ENCODE peak calls at places on chromosomes 4 and X, in five cellular contexts. B is esophagus squamous epithelium; S is ovary; W is CD8-positive, alpha-beta memory T cell; T is IMR-90. R is an unnamed sample.

GRCh38 chrX:56343231-56343630 is 111.1 kb downstream of the KLF8 start:
- DNase-seq in B (no peak), S (no peak), W (no peak), T (no peak), R (no peak)

GRCh38 chr4:38145741-38146140 is 185.5 kb downstream of the PTTG2 start:
- DNase-seq in B (no peak), S (no peak), W (no peak), T (peak), R (no peak)

GRCh38 chr4:150268444-150268843 is 190.2 kb downstream of the DCLK2 start:
- DNase-seq in B (no peak), S (no peak), W (no peak), T (peak), R (no peak)

GRCh38 chr4:103046416-103047290 is 27.1 kb upstream of the SLC9B1 start:
- DNase-seq in B (no peak), S (no peak), W (peak), T (peak), R (no peak)

GRCh38 chr4:95694411-95694810 is 145.5 kb upstream of the PDHA2 start:
- DNase-seq in B (no peak), S (no peak), W (no peak), T (no peak), R (no peak)

GRCh38 chrX:45781901-45782553 is 581.4 kb upstream of the DIPK2B start:
- DNase-seq in B (no peak), S (no peak), W (no peak), T (peak), R (no peak)

GRCh38 chr4:151420408-151420807 is 11.4 kb downstream of the FHIP1A start:
- DNase-seq in B (no peak), S (no peak), W (no peak), T (no peak), R (no peak)

GRCh38 chr4:170243662-170244288 is 154.0 kb upstream of the AADAT start:
- DNase-seq in B (no peak), S (no peak), W (no peak), T (no peak), R (no peak)

GRCh38 chr4:3307891-3308575 is 15.2 kb downstream of the RGS12 start:
- DNase-seq in B (no peak), S (peak), W (no peak), T (no peak), R (peak)

GRCh38 chrX:47012131-47012530 is 66.1 kb upstream of the RGN start:
- DNase-seq in B (no peak), S (no peak), W (no peak), T (no peak), R (no peak)

GRCh38 chrX:11757729-11758399 is at the start of gene MSL3:
- DNase-seq in B (no peak), S (peak), W (no peak), T (peak), R (peak)

GRCh38 chr4:4470208-4470607 is 71.6 kb downstream of the STX18 start:
- DNase-seq in B (no peak), S (no peak), W (no peak), T (no peak), R (no peak)

GRCh38 chr4:6222761-6223292 is 22.5 kb upstream of the JAKMIP1 start:
- DNase-seq in B (no peak), S (no peak), W (no peak), T (no peak), R (no peak)

GRCh38 chr4:169098054-169098896 is 88.2 kb upstream of the CBR4 start:
- DNase-seq in B (no peak), S (no peak), W (no peak), T (peak), R (no peak)

GRCh38 chrX:49260221-49260985 is 4.1 kb downstream of the FOXP3 start:
- DNase-seq in B (no peak), S (no peak), W (no peak), T (no peak), R (no peak)

GRCh38 chr4:22987861-22988260 is 295.1 kb downstream of the GBA3 start:
- DNase-seq in B (no peak), S (no peak), W (no peak), T (peak), R (no peak)

GRCh38 chr4:122814426-122814825 is 12.2 kb upstream of the FGF2 start:
- DNase-seq in B (no peak), S (no peak), W (no peak), T (no peak), R (no peak)

GRCh38 chrX:153516055-153516454 is 1.4 kb upstream of the ATP2B3 start:
- DNase-seq in B (no peak), S (no peak), W (no peak), T (peak), R (no peak)

GRCh38 chr4:72858328-72858727 is 211.2 kb downstream of the COX18 start:
- DNase-seq in B (no peak), S (no peak), W (no peak), T (peak), R (no peak)

GRCh38 chr4:165312506-165312905 is 15.0 kb upstream of the MSMO1 start:
- DNase-seq in B (no peak), S (no peak), W (no peak), T (peak), R (no peak)

GRCh38 chrX:40818236-40818635 is 82.9 kb upstream of the MED14 start:
- DNase-seq in B (no peak), S (no peak), W (no peak), T (peak), R (no peak)

GRCh38 chr4:141329174-141329569 is 108.5 kb downstream of the ZNF330 start:
- DNase-seq in B (no peak), S (no peak), W (no peak), T (peak), R (no peak)

GRCh38 chrX:40095588-40096394 is 2.0 kb downstream of the BCOR start:
- DNase-seq in B (no peak), S (peak), W (peak), T (no peak), R (no peak)

GRCh38 chrX:150696264-150696789 is 3.1 kb downstream of the MTMR1 start:
- DNase-seq in B (no peak), S (no peak), W (no peak), T (no peak), R (no peak)

GRCh38 chr4:112284662-112285411 is 867 bp downstream of the TIFA start:
- DNase-seq in B (no peak), S (no peak), W (no peak), T (peak), R (no peak)

GRCh38 chrX:65673857-65674350 is 6.5 kb downstream of the MSN start:
- DNase-seq in B (no peak), S (no peak), W (no peak), T (no peak), R (no peak)

GRCh38 chrX:65668362-65669310 is 1.2 kb downstream of the MSN start:
- DNase-seq in B (peak), S (peak), W (peak), T (peak), R (peak)

GRCh38 chrX:65674351-65674893 is 7.0 kb downstream of the MSN start:
- DNase-seq in B (no peak), S (no peak), W (peak), T (peak), R (no peak)

GRCh38 chrX:65671286-65671685 is 3.8 kb downstream of the MSN start:
- DNase-seq in B (no peak), S (no peak), W (no peak), T (no peak), R (no peak)

DNA sequence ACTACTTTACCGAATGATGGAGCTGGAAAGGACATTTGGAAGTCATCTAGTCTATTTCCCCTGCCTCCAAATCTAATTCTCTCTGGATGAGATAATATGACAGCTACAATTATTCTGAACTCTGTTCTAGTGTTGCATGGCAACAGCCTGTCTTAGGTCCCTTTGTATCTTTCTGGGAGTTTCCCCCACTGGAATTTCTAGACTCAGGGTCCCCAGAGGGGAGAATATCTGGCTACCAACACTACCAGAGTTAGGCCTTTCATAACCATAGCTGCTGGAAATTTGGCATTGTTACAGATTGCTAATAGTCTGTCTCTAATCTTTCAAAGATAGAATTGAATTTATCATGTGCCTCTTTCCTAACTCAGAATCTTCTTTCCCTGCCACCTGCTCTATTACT is 4.5 kb downstream of the MSN start:
- DNase-seq in B (no peak), S (no peak), W (no peak), T (no peak), R (no peak)
- H3K4me3 ChIP-seq in B (no peak), S (no peak), W (peak), T (no peak), R (peak)

GRCh38 chr4:968621-969394 is 4.6 kb downstream of the DGKQ start:
- DNase-seq in B (no peak), S (no peak), W (no peak), T (no peak), R (no peak)
- H3K4me3 ChIP-seq in B (no peak), S (no peak), W (no peak), T (no peak), R (no peak)

GRCh38 chr4:26075588-26075987 is 161.6 kb downstream of the SMIM20 start:
- DNase-seq in B (no peak), S (no peak), W (no peak), T (no peak), R (no peak)
- H3K4me3 ChIP-seq in B (no peak), S (no peak), W (no peak), T (no peak), R (no peak)

GRCh38 chr4:148376151-148376550 is 66.1 kb downstream of the NR3C2 start:
- DNase-seq in B (no peak), S (peak), W (peak), T (peak), R (no peak)
- H3K4me3 ChIP-seq in B (peak), S (no peak), W (peak), T (peak), R (peak)

GRCh38 chr4:153081181-153081580 is 123.1 kb upstream of the TRIM2 start:
- DNase-seq in B (no peak), S (no peak), W (no peak), T (no peak), R (no peak)

GRCh38 chr4:153079824-153080486 is 124.3 kb upstream of the TRIM2 start:
- DNase-seq in B (no peak), S (no peak), W (no peak), T (no peak), R (no peak)

GRCh38 chr4:153082322-153083301 is 121.6 kb upstream of the TRIM2 start:
- DNase-seq in B (no peak), S (no peak), W (no peak), T (no peak), R (no peak)

GRCh38 chr4:153083447-153083921 is 120.8 kb upstream of the TRIM2 start:
- DNase-seq in B (no peak), S (peak), W (peak), T (peak), R (no peak)

DNA sequence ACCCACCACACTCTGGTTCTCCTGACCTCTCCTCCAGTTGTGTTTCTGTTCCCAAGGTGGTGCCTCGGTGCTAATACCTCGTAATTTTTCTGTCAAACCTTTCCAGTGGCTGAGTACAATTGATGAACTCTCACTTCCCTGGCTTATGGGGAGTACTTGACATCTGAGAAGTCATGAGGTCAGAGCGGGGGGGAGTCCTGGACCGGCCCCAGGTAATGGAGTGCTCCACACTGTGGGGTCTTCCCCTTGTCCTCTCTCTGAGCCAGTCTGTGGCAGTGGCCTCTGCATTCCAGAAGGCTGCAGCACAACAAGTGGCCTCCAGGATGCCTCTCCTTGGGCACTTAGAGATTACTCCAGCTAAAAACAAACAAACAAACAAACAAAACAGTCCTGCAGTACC is 122.5 kb upstream of the TRIM2 start:
- DNase-seq in B (no peak), S (no peak), W (no peak), T (no peak), R (no peak)
- H3K4me3 ChIP-seq in B (no peak), S (no peak), W (no peak), T (no peak), R (no peak)

DNA sequence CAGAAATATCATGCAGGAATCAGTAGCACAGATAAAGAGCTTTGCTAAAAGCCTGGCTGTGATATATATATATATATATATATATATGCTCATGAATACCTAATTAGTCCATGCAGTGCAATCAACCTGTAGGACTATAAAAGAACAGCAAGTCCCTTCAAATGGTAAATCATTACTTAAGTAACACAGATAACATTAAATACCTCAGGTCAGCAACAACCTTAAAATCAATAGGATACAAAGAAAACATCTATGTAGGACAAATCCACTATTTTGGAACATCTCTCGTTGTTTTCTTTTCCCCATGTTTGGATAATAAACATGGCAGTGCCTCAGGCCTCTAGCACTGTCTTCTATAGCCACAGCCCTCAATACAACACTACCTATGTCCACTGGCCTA is 106.6 kb downstream of the FNIP2 start:
- DNase-seq in B (no peak), S (no peak), W (no peak), T (no peak), R (no peak)
- H3K4me3 ChIP-seq in B (no peak), S (no peak), W (no peak), T (no peak), R (no peak)